ENCODE peak calls at places on chromosomes 13 and 19, in five cellular contexts. I, E, R, B and N are unnamed samples.

GRCh38 chr19:3670258-3670795 is 29.9 kb downstream of the PIP5K1C start:
- DNase-seq in B (no peak), E (no peak), I (no peak), R (peak), N (no peak)

GRCh38 chr19:1789282-1790020 is 22.6 kb downstream of the ATP8B3 start:
- DNase-seq in I (no peak), R (no peak), E (no peak), B (no peak), N (peak)

GRCh38 chr13:97140611-97141010 is 81.5 kb upstream of the MBNL2 start:
- DNase-seq in R (no peak), I (no peak), E (no peak), B (no peak), N (no peak)

GRCh38 chr13:35599385-35599784 is 122.9 kb upstream of the MAB21L1 start:
- DNase-seq in E (no peak), B (no peak), I (no peak), R (no peak), N (no peak)

GRCh38 chr13:105334211-105334610 is 1201.3 kb downstream of the EFNB2 start:
- DNase-seq in I (no peak), B (no peak), R (no peak), E (no peak), N (no peak)

GRCh38 chr19:45668342-45668871 is 386 bp downstream of the GIPR start:
- DNase-seq in E (no peak), B (no peak), R (peak), I (no peak), N (no peak)

GRCh38 chr19:47406711-47407416 is 12.5 kb downstream of the MEIS3 start:
- DNase-seq in I (peak), E (no peak), B (no peak), R (no peak), N (peak)

GRCh38 chr13:105213512-105213911 is 1322.0 kb downstream of the EFNB2 start:
- DNase-seq in E (no peak), R (no peak), I (peak), B (no peak), N (no peak)

GRCh38 chr19:33861950-33862349 is 65.3 kb downstream of the KCTD15 start:
- DNase-seq in B (no peak), E (no peak), R (no peak), I (no peak), N (no peak)

GRCh38 chr13:100298691-100299090 is 209.8 kb downstream of the PCCA start:
- DNase-seq in R (no peak), E (no peak), B (no peak), I (no peak), N (no peak)

GRCh38 chr13:100543872-100544602 is 44.6 kb downstream of the GGACT start:
- DNase-seq in B (no peak), R (no peak), I (no peak), E (no peak), N (no peak)

GRCh38 chr13:81872581-81872980 is 1531.7 kb upstream of the SPRY2 start:
- DNase-seq in I (peak), E (peak), R (no peak), B (no peak), N (peak)

GRCh38 chr13:75417006-75417384 is 65.0 kb downstream of the TBC1D4 start:
- DNase-seq in E (no peak), I (no peak), B (peak), R (no peak), N (no peak)

GRCh38 chr13:67100723-67101122 is 129.4 kb downstream of the PCDH9 start:
- DNase-seq in R (no peak), I (peak), E (no peak), B (no peak), N (no peak)

GRCh38 chr13:107144432-107144831 is 576.5 kb upstream of the ARGLU1 start:
- DNase-seq in I (no peak), B (no peak), R (no peak), E (no peak), N (no peak)

GRCh38 chr19:48660854-48661731 is 11.7 kb downstream of the NTN5 start:
- DNase-seq in I (peak), R (peak), B (peak), E (peak), N (peak)

GRCh38 chr13:36887758-36888521 is 32.1 kb downstream of the SMAD9 start:
- DNase-seq in E (no peak), I (peak), B (no peak), R (no peak), N (no peak)

GRCh38 chr13:113933901-113934300 is 40.0 kb downstream of the C13orf46 start:
- DNase-seq in E (no peak), I (no peak), B (peak), R (no peak), N (no peak)

GRCh38 chr19:3184847-3185481 is 766 bp upstream of the NCLN start:
- DNase-seq in I (no peak), E (no peak), R (peak), B (peak), N (peak)

GRCh38 chr19:22335716-22336115 is 49.5 kb downstream of the ZNF729 start:
- DNase-seq in E (no peak), I (no peak), B (no peak), R (no peak), N (no peak)

GRCh38 chr19:7482584-7483439 is 6.0 kb downstream of the PEX11G start:
- DNase-seq in E (no peak), B (no peak), I (peak), R (no peak), N (peak)

GRCh38 chr13:111877906-111878305 is 189.0 kb upstream of the SOX1 start:
- DNase-seq in E (no peak), R (no peak), B (no peak), I (no peak), N (no peak)

GRCh38 chr19:51564791-51565190 is 6.3 kb upstream of the ZNF175 start:
- DNase-seq in B (no peak), I (peak), E (no peak), R (no peak), N (no peak)

GRCh38 chr13:109381546-109382180 is 404.7 kb downstream of the IRS2 start:
- DNase-seq in R (no peak), B (no peak), I (no peak), E (no peak), N (no peak)

GRCh38 chr19:2221250-2221831 is 14.8 kb downstream of the PLEKHJ1 start:
- DNase-seq in R (no peak), B (no peak), I (no peak), E (no peak), N (no peak)

GRCh38 chr19:2084993-2085720 is 11.0 kb downstream of the MOB3A start:
- DNase-seq in R (peak), I (no peak), E (no peak), B (peak), N (no peak)

GRCh38 chr13:39602614-39603366 is at the start of gene LHFPL6:
- DNase-seq in E (peak), R (peak), B (peak), I (peak), N (peak)

GRCh38 chr13:35770756-35771291 is 294.3 kb upstream of the MAB21L1 start:
- DNase-seq in B (no peak), I (no peak), E (no peak), R (no peak), N (no peak)

GRCh38 chr19:35860818-35861639 is 4.3 kb downstream of the KIRREL2 start:
- DNase-seq in B (no peak), E (peak), R (peak), I (peak), N (peak)

GRCh38 chr13:39855236-39855635 is 199.8 kb downstream of the COG6 start:
- DNase-seq in E (no peak), B (no peak), I (no peak), R (no peak), N (no peak)

GRCh38 chr19:48750771-48751504 is 1.5 kb downstream of the FUT1 start:
- DNase-seq in B (no peak), I (no peak), R (peak), E (no peak), N (no peak)

GRCh38 chr13:51625555-51626345 is 41.5 kb downstream of the WDFY2 start:
- DNase-seq in R (peak), B (no peak), I (no peak), E (no peak), N (no peak)

GRCh38 chr19:49056101-49056901 is 1.2 kb downstream of the CGB7 start:
- DNase-seq in I (peak), R (peak), E (peak), B (peak), N (peak)

GRCh38 chr19:47447470-47448359 is 24.0 kb downstream of the SLC8A2 start:
- DNase-seq in R (peak), E (peak), I (peak), B (peak), N (peak)

GRCh38 chr19:19613456-19613855 is 5.0 kb downstream of the PBX4 start:
- DNase-seq in E (no peak), R (no peak), I (no peak), B (no peak), N (no peak)

GRCh38 chr19:12954150-12954962 is 2.7 kb downstream of the GADD45GIP1 start:
- DNase-seq in E (no peak), I (no peak), B (peak), R (no peak), N (no peak)

GRCh38 chr13:29571876-29572570 is 23.5 kb downstream of the SLC7A1 start:
- DNase-seq in E (no peak), I (no peak), B (no peak), R (no peak), N (no peak)

GRCh38 chr13:47250141-47250540 is 353.3 kb upstream of the HTR2A start:
- DNase-seq in R (no peak), I (no peak), E (no peak), B (no peak), N (no peak)

GRCh38 chr19:5823579-5824281 is 15.8 kb downstream of the FUT6 start:
- DNase-seq in B (peak), E (peak), I (peak), R (peak), N (no peak)
- TF ChIP-seq CTCF in B (no peak), E (peak), I (peak), R (no peak), N (no peak)

GRCh38 chr13:94950303-94950702 is 238.0 kb upstream of the SOX21 start:
- DNase-seq in R (no peak), E (no peak), I (no peak), B (no peak), N (no peak)
- TF ChIP-seq CTCF in R (no peak), E (peak), I (peak), B (peak), N (peak)

GRCh38 chr13:110404321-110404720 is 97.2 kb downstream of the COL4A2 start:
- DNase-seq in B (no peak), I (no peak), R (no peak), E (no peak), N (no peak)

GRCh38 chr13:110403315-110403714 is 96.2 kb downstream of the COL4A2 start:
- DNase-seq in B (no peak), E (no peak), I (no peak), R (no peak), N (no peak)

GRCh38 chr13:110402301-110403069 is 95.4 kb downstream of the COL4A2 start:
- DNase-seq in B (no peak), I (no peak), R (no peak), E (no peak), N (no peak)

GRCh38 chr13:110405597-110406450 is 98.7 kb downstream of the COL4A2 start:
- DNase-seq in R (no peak), E (no peak), B (no peak), I (no peak), N (no peak)

DNA sequence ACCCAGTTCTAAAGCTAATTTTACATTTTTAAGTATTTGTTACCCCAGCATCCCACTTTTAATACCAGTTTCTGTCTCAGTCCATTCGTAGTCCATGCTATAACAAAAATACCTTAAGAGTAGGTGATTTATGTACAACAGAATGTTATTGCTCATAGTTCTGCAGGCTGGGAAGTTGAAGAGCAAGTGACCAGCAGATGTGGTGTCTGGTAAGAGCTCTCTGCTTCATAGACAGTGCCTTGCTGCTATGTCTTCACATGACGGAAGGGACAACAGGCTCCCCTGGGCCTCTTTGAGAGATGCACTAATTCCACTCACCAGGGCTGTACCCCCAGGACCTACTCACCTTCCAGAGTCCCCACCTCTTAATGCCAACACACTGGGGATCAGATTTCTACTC is 96.6 kb downstream of the COL4A2 start:
- DNase-seq in R (no peak), I (no peak), E (no peak), B (no peak), N (no peak)
- TF ChIP-seq CTCF in R (no peak), I (no peak), E (no peak), B (no peak), N (no peak)

DNA sequence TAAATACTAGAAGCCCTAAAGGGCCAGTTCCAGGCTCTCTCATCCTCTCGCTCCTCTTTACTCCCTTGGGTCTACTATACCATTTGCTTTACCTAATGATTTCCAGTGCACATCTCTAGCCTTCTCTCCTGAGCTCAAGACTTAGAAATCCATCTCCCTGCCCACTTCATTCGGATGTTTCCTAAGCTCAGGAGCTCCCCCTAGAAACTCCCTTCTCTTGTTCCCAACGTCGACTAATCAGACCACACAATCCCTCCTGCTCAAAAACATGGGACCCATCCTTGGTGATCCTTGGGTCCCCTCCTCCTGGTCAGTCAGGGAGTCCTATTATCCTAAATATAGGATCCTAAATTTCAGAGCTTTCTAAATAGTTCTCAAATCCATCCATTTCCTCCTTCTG is 21.1 kb upstream of the STK24 start:
- DNase-seq in R (no peak), I (peak), B (no peak), E (no peak), N (no peak)
- TF ChIP-seq CTCF in R (no peak), I (peak), B (peak), E (no peak), N (no peak)

DNA sequence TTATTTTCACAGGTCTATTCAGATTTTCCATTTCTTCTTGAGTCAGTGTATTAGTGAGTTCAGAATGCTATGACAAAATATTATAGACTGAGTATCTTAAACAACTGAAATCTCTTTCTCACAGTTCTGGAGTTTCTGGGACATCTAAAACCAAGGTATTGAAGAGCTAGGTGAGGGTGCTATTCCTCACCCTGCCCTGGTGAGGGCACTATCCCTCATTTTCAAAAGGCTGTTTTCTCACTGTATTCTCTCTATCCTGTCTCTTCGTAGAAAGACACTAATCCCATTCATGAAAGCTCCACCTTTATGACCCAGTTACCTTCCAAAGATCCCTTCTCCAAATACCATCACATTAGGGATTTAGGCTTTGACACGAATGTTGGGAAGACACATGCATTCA is 1617.1 kb downstream of the PCDH9 start:
- DNase-seq in B (no peak), E (no peak), R (no peak), I (peak), N (no peak)
- TF ChIP-seq CTCF in B (no peak), E (peak), R (no peak), I (peak), N (peak)

DNA sequence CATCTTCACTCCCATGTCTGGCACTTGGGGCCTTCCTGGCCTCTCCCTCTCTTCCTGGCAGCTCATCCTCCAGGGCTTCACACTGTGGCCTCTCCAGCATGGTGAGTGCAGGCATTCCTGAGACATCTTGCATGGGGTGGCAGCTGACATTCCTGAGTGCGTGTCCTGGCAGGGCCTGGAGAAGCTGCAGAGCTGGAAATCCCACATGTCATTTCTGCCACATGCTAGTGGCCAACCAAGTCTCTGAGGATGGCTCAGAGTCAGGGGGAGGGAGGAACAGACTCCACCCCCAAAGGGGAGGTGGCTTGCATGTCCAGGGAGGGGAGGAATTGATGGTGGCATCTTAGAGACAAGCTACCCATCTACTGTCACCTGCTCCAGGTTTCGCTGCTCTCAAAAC is 41.6 kb upstream of the AMER2 start:
- DNase-seq in R (no peak), B (no peak), I (no peak), E (no peak), N (no peak)
- TF ChIP-seq CTCF in R (no peak), B (no peak), I (no peak), E (no peak), N (no peak)

GRCh38 chr19:10828981-10829821 is 6.8 kb downstream of the TMED1 start:
- DNase-seq in I (peak), E (no peak), R (no peak), B (no peak), N (no peak)
- TF ChIP-seq CTCF in I (peak), E (peak), R (no peak), B (no peak), N (no peak)